ENCODE peak calls at places on chromosomes 16 and 17, in six cellular contexts. Q is fibroblast of pulmonary artery, P is Panc1, V is bronchial epithelial cell, A is cardiac fibroblast, C is neural crest cell. W is an unnamed sample.

GRCh38 chr16:73125860-73126259 is 77.9 kb upstream of the ZFHX3 start:
- DNase-seq in Q (peak), P (no peak), V (peak), A (peak), C (no peak), W (peak)

GRCh38 chr16:66269631-66270332 is 96.7 kb upstream of the CDH5 start:
- DNase-seq in Q (no peak), P (no peak), V (no peak), A (no peak), C (no peak), W (no peak)

GRCh38 chr17:59754547-59754946 is 47.1 kb downstream of the VMP1 start:
- DNase-seq in Q (peak), P (peak), V (peak), A (peak), C (no peak), W (peak)

GRCh38 chr17:8144401-8145295 is 7.6 kb downstream of the PER1 start:
- DNase-seq in Q (no peak), P (no peak), V (no peak), A (no peak), C (no peak), W (no peak)

GRCh38 chr17:145671-146541 is 8.5 kb downstream of the SCGB1C2 start:
- DNase-seq in Q (no peak), P (no peak), V (no peak), A (no peak), C (no peak), W (no peak)

GRCh38 chr17:45677770-45678169 is 106.3 kb upstream of the CRHR1 start:
- DNase-seq in Q (no peak), P (no peak), V (no peak), A (peak), C (no peak), W (peak)

GRCh38 chr17:49497147-49498036 is 2.3 kb downstream of the NGFR start:
- DNase-seq in Q (no peak), P (no peak), V (peak), A (peak), C (peak), W (no peak)

GRCh38 chr16:83847371-83848225 is 39.8 kb downstream of the HSBP1 start:
- DNase-seq in Q (no peak), P (no peak), V (peak), A (no peak), C (no peak), W (peak)

GRCh38 chr17:75365009-75365930 is 40.2 kb downstream of the GRB2 start:
- DNase-seq in Q (no peak), P (no peak), V (no peak), A (no peak), C (no peak), W (no peak)

GRCh38 chr17:73639926-73640325 is 4.3 kb downstream of the SDK2 start:
- DNase-seq in Q (no peak), P (no peak), V (no peak), A (no peak), C (no peak), W (no peak)

GRCh38 chr17:60971515-60972369 is 294.1 kb downstream of the BCAS3 start:
- DNase-seq in Q (peak), P (peak), V (peak), A (peak), C (peak), W (peak)

GRCh38 chr16:4314532-4315184 is 1.2 kb upstream of the GLIS2 start:
- DNase-seq in Q (peak), P (no peak), V (peak), A (peak), C (no peak), W (no peak)

GRCh38 chr17:31401456-31402254 is 10.2 kb downstream of the RAB11FIP4 start:
- DNase-seq in Q (no peak), P (no peak), V (no peak), A (no peak), C (no peak), W (no peak)

GRCh38 chr16:25013751-25014499 is 1.2 kb downstream of the ARHGAP17 start:
- DNase-seq in Q (no peak), P (no peak), V (no peak), A (no peak), C (no peak), W (no peak)

GRCh38 chr16:74999208-74999682 is 421 bp downstream of the ZNRF1 start:
- DNase-seq in Q (no peak), P (no peak), V (no peak), A (peak), C (peak), W (no peak)

GRCh38 chr17:15334266-15334665 is 7.1 kb downstream of the TEKT3 start:
- DNase-seq in Q (no peak), P (no peak), V (peak), A (no peak), C (no peak), W (peak)

GRCh38 chr16:89138843-89139520 is 32.6 kb upstream of the CDH15 start:
- DNase-seq in Q (no peak), P (no peak), V (no peak), A (no peak), C (no peak), W (no peak)

GRCh38 chr17:74738051-74738996 is 1.3 kb downstream of the RAB37 start:
- DNase-seq in Q (peak), P (no peak), V (no peak), A (no peak), C (no peak), W (no peak)

GRCh38 chr16:27428035-27428785 is 26.2 kb downstream of the IL21R start:
- DNase-seq in Q (no peak), P (no peak), V (no peak), A (no peak), C (no peak), W (no peak)

GRCh38 chr16:78271981-78272380 is 172.5 kb downstream of the WWOX start:
- DNase-seq in Q (no peak), P (no peak), V (no peak), A (no peak), C (no peak), W (no peak)
- TF ChIP-seq CTCF in Q (no peak), P (no peak), V (no peak), A (no peak), C (no peak), W (no peak)

GRCh38 chr16:56246051-56246817 is 54.9 kb downstream of the GNAO1 start:
- DNase-seq in Q (no peak), P (peak), V (peak), A (no peak), C (no peak), W (peak)
- TF ChIP-seq CTCF in Q (no peak), P (peak), V (no peak), A (no peak), C (no peak), W (no peak)

GRCh38 chr17:69679839-69680238 is 265.3 kb downstream of the MAP2K6 start:
- DNase-seq in Q (no peak), P (no peak), V (no peak), A (no peak), C (no peak), W (no peak)

GRCh38 chr17:69684251-69684650 is 269.8 kb downstream of the MAP2K6 start:
- DNase-seq in Q (no peak), P (no peak), V (no peak), A (no peak), C (no peak), W (no peak)
- TF ChIP-seq CTCF in Q (no peak), P (no peak), V (no peak), A (no peak), C (no peak), W (no peak)

GRCh38 chr16:2432286-2432685 is 3.0 kb downstream of the CCNF start:
- DNase-seq in Q (no peak), P (no peak), V (no peak), A (no peak), C (no peak), W (no peak)
- TF ChIP-seq CTCF in Q (peak), P (no peak), V (no peak), A (no peak), C (no peak), W (no peak)

DNA sequence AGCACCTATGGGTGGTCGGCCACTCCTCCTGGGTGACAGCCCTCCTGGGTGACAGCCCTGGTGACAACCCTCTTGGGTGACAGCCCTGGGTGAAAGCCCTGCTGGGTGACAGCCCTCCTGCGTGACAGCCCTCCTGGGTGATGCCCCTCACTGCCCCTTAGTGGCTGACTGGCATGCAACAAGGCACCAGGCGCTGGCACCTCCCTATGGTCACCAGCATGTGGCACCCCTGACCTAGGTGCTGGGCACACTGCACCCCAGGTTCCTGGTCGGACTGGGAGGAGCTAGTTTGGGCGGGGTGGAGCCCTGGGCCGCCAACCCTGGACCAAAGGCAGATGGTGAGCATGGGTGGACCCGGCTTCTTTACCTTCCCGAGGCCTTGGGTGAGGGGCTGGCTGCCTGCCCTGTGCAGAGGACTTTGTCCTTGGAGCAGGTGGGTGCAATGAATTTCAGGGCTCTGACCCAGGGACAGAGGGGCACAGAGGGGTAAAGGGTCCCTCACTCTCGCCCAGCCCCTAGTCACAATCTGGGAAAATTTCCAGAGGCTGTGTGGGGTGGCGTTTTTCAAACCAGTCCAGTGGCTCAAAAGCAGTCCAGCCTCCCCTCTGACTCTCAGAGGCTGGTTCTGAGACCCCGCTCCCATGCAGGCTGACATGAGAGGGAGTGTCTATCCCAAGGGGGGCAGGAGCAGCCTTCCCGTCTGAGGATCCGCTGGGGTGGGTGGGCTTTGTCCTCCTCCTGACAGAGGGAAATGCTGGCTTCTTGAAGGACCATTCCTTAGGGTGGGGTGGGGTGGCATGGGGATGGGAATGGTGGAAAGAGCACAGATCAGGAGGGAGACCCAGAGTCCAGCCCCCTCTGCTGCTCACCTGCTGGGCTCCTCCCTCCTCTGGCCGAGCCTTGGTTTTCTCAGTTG is 25.9 kb upstream of the TNFRSF13B start:
- DNase-seq in Q (no peak), P (no peak), V (no peak), A (no peak), C (no peak), W (no peak)
- TF ChIP-seq CTCF in Q (no peak), P (peak), V (no peak), A (no peak), C (no peak), W (no peak)

GRCh38 chr17:65202833-65203571 is 65.8 kb downstream of the RGS9 start:
- DNase-seq in Q (no peak), P (no peak), V (no peak), A (no peak), C (no peak), W (no peak)
- TF ChIP-seq CTCF in Q (no peak), P (no peak), V (no peak), A (no peak), C (no peak), W (no peak)

GRCh38 chr17:19379306-19380075 is 1.2 kb downstream of the MAPK7 start:
- DNase-seq in Q (no peak), P (no peak), V (no peak), A (no peak), C (no peak), W (no peak)

GRCh38 chr17:19378416-19379293 is at the start of gene MAPK7:
- DNase-seq in Q (no peak), P (no peak), V (no peak), A (no peak), C (peak), W (no peak)

GRCh38 chr17:19380551-19381284 is 2.4 kb downstream of the MAPK7 start:
- DNase-seq in Q (no peak), P (no peak), V (no peak), A (no peak), C (no peak), W (no peak)

GRCh38 chr17:19376799-19377198 is 1.5 kb upstream of the MAPK7 start:
- DNase-seq in Q (no peak), P (no peak), V (peak), A (no peak), C (no peak), W (peak)

DNA sequence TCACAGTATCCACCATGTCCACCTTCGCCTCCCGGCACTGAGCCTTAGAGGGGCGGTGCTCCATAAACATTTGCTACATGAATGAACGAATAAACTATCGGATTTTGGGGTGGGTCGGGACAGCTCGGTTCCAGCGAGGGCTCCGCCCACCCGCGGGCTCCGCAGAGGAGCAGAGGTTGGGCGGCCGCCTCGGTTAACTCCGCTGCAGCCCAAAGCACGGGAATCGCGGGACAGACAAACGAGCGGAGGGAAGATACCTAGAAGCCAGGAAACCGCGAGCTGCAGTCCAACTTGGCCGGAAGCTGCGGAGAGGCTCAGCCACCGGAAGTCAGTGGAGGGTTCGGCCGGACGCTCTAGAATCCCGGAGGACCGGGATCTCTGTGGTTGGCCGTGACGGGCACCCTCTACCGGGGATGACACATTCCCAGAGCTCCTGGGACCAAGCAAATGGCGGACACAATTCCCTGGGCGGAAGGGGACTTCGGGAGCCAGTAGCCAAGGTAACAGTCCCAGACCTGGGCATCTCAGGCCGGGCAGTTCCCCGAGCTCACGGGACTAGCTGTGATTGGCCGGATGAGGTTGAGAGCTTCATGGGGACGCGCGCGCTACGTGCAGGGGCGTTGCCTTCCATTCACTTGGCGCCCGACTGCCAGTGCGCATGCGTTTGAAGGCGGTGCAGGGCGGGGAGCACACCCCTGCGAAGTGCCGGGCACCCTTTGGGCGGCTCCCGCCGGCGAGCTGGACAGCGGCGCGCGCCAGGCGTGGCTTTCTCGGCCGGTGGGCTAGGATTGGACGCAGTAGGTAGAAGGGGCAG is 489 bp upstream of the MAPK7 start:
- DNase-seq in Q (peak), P (peak), V (peak), A (peak), C (peak), W (peak)
- TF ChIP-seq CTCF in Q (no peak), P (no peak), V (no peak), A (no peak), C (no peak), W (no peak)

GRCh38 chr16:65062736-65063583 is 58.9 kb downstream of the CDH11 start:
- DNase-seq in Q (no peak), P (no peak), V (no peak), A (no peak), C (no peak), W (no peak)
- TF ChIP-seq CTCF in Q (no peak), P (no peak), V (no peak), A (no peak), C (no peak), W (no peak)

GRCh38 chr17:29583324-29584248 is 5.9 kb downstream of the GIT1 start:
- DNase-seq in Q (no peak), P (no peak), V (peak), A (no peak), C (no peak), W (peak)

GRCh38 chr17:29587591-29587990 is 1.9 kb downstream of the GIT1 start:
- DNase-seq in Q (no peak), P (no peak), V (no peak), A (no peak), C (no peak), W (no peak)

GRCh38 chr17:29586676-29587469 is 2.6 kb downstream of the GIT1 start:
- DNase-seq in Q (no peak), P (no peak), V (no peak), A (no peak), C (no peak), W (no peak)

GRCh38 chr17:29584452-29585079 is 4.9 kb downstream of the GIT1 start:
- DNase-seq in Q (no peak), P (no peak), V (no peak), A (no peak), C (no peak), W (no peak)

DNA sequence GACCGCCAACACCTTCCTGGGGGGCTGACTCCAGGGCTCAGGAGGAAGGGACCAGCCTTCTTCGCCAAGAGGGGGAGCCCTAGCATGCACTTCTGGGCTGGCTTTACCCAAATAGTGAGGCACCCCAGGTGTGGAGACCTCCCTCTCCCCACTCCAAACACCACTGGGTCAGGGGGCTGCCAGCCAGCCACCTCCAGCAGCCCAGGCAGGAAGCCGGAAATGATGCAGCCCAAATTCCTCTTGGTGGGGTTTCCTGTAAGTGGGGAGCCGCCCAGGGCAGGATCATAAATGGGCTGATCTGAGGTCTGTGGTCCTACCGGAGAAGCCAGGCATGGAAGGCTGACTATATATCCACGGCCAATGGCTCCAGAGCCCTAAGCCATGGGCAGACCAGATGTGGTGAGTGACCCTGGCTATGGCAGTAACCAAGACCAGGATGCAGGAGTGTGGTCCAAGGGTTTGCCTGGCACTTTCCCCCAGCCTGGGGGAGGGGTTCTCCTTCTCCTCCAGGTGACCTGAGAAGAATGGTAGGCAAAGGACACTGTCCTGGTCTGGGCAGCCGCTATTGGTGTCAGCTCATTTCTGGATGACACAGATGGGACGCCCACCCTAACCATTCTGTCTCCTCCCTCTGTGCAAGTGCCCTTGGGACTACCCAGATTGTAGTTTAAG is 4.2 kb downstream of the GIT1 start:
- DNase-seq in Q (peak), P (no peak), V (no peak), A (peak), C (no peak), W (no peak)
- TF ChIP-seq CTCF in Q (peak), P (no peak), V (peak), A (peak), C (no peak), W (no peak)

W was measured in MCF 10A.